ENCODE peak calls at places on chromosomes 7 and 10, in seven cellular contexts. J is GM10248; I is activated naive CD4-positive, alpha-beta T cell treated with anti-CD3 and anti-CD28 coated beads, Interleukin-2, amount 50 U/mL, for 16 hours; N is omental fat pad; W is HFF-Myc; L is GM23248; A is GM03348. Y is an unnamed sample.
A peak's percentile ranks its signal among the peaks of the same experiment; 100 is the strongest.

GRCh38 chr7:157557263-157557662 is 220.5 kb downstream of the DNAJB6 start:
- DNase-seq in I (no peak), L (no peak), W (no peak), J (no peak), A (no peak), N (no peak), Y (no peak)

GRCh38 chr7:5237286-5237685 is 45.5 kb upstream of the SLC29A4 start:
- DNase-seq in A (peak; percentile 74), N (peak; percentile 31), W (no peak), L (peak; percentile 71), I (no peak), J (no peak), Y (no peak)

GRCh38 chr7:97012293-97013005 is 7.1 kb downstream of the DLX6 start:
- DNase-seq in A (no peak), J (no peak), I (no peak), N (no peak), L (no peak), W (no peak), Y (no peak)

GRCh38 chr10:126518186-126519080 is 130.2 kb upstream of the ADAM12 start:
- DNase-seq in N (no peak), W (no peak), L (no peak), I (no peak), J (no peak), A (no peak), Y (no peak)

GRCh38 chr10:37263304-37263703 is 137.9 kb downstream of the ANKRD30A start:
- DNase-seq in N (no peak), A (no peak), J (no peak), I (no peak), L (no peak), W (no peak), Y (no peak)

GRCh38 chr10:47408606-47409005 is 24.5 kb upstream of the ZNF488 start:
- DNase-seq in A (no peak), L (no peak), J (no peak), N (no peak), W (no peak), I (no peak), Y (no peak)

GRCh38 chr10:112080284-112080683 is 103.3 kb downstream of the GPAM start:
- DNase-seq in L (no peak), W (no peak), I (no peak), A (no peak), J (no peak), N (no peak), Y (no peak)

GRCh38 chr7:138882249-138882648 is 84.3 kb upstream of the ATP6V0A4 start:
- DNase-seq in L (no peak), J (no peak), A (no peak), W (no peak), I (no peak), N (no peak), Y (no peak)

GRCh38 chr10:21100871-21101514 is 203.9 kb upstream of the NEBL start:
- DNase-seq in L (peak; percentile 52), J (no peak), W (no peak), N (no peak), A (no peak), I (no peak), Y (no peak)

GRCh38 chr7:73683916-73684693 is 708 bp downstream of the BUD23 start:
- DNase-seq in I (peak; percentile 32), W (no peak), N (no peak), A (no peak), L (peak; percentile 51), J (no peak), Y (no peak)

GRCh38 chr7:105743351-105743812 is 133.0 kb downstream of the ATXN7L1 start:
- DNase-seq in I (no peak), A (no peak), L (no peak), J (no peak), N (no peak), W (no peak), Y (no peak)

GRCh38 chr10:58486821-58487220 is 25.9 kb upstream of the BICC1 start:
- DNase-seq in L (peak; percentile 57), N (no peak), J (no peak), W (no peak), I (no peak), A (peak; percentile 9), Y (no peak)

Y was measured in COR-L47.